ENCODE peak calls at places on chromosomes 5 and 9, in five cellular contexts. W is WTC11, N is heart left ventricle, V is NCI-H748 treated with DMSO at 0.1 percent for 48 hours, B is anterior cingulate cortex. G is an unnamed sample.

GRCh38 chr9:19102181-19102630 is 498 bp downstream of the HAUS6 start:
- DNase-seq in W (no peak), N (no peak), V (peak; percentile 25), B (no peak), G (peak; percentile 48)

GRCh38 chr5:176609724-176610429 is at the start of gene GPRIN1:
- DNase-seq in W (peak; percentile 66), N (peak; percentile 43), V (peak; percentile 56), B (no peak), G (peak; percentile 66)

GRCh38 chr5:125032286-125032685 is 285.8 kb upstream of the ZNF608 start:
- DNase-seq in W (no peak), N (no peak), V (no peak), B (no peak), G (no peak)

GRCh38 chr5:59197911-59198310 is 615.0 kb downstream of the RAB3C start:
- DNase-seq in W (no peak), N (no peak), V (no peak), B (no peak), G (no peak)

GRCh38 chr9:14993061-14993800 is 83.0 kb upstream of the FREM1 start:
- DNase-seq in W (peak; percentile 95), N (peak; percentile 89), V (peak; percentile 61), B (peak; percentile 45), G (peak; percentile 82)

GRCh38 chr5:150053231-150053626 is 33.1 kb downstream of the CSF1R start:
- DNase-seq in W (no peak), N (no peak), V (no peak), B (no peak), G (no peak)

GRCh38 chr9:95024097-95024671 is 293.3 kb downstream of the FANCC start:
- DNase-seq in W (no peak), N (peak; percentile 54), V (no peak), B (no peak), G (no peak)

GRCh38 chr5:138448070-138448469 is 9.2 kb downstream of the REEP2 start:
- DNase-seq in W (no peak), N (no peak), V (no peak), B (no peak), G (no peak)